ENCODE peak calls at places on chromosomes 6 and 20, in nine cellular contexts. B is suprapubic skin, V is neural crest cell, J is upper lobe of right lung, N is GM10248, I is progenitor cell of endocrine pancreas, O is HFF-Myc, Y is GM20000, G is AG10803. M is an unnamed sample.

GRCh38 chr6:11732036-11732545 is 46.5 kb downstream of the ADTRP start:
- DNase-seq in J (peak; percentile 70), G (peak; percentile 97), N (peak; percentile 78), V (no peak), O (no peak), Y (peak; percentile 70), B (peak; percentile 91), I (no peak), M (peak; percentile 95)

GRCh38 chr6:3962897-3963296 is 113.7 kb downstream of the FAM50B start:
- DNase-seq in G (no peak), B (no peak), I (no peak), O (no peak), J (no peak), V (no peak), N (no peak), Y (no peak), M (no peak)

GRCh38 chr6:21994821-21995220 is 302.0 kb downstream of the PRL start:
- DNase-seq in J (no peak), I (no peak), O (no peak), N (no peak), Y (no peak), V (no peak), G (no peak), B (no peak), M (no peak)

GRCh38 chr6:31752739-31753319 is 9.6 kb upstream of the SAPCD1 start:
- DNase-seq in G (peak; percentile 65), O (no peak), Y (no peak), V (no peak), N (no peak), J (no peak), B (no peak), I (no peak), M (peak; percentile 86)

GRCh38 chr20:62816031-62816878 is 595 bp upstream of the COL9A3 start:
- DNase-seq in J (no peak), B (no peak), O (no peak), N (no peak), V (peak; percentile 23), G (no peak), Y (no peak), I (no peak), M (peak; percentile 94)

GRCh38 chr20:31663838-31664695 is 26.4 kb downstream of the COX4I2 start:
- DNase-seq in O (no peak), J (peak; percentile 78), I (peak; percentile 43), B (no peak), V (no peak), N (no peak), Y (no peak), G (no peak), M (no peak)

GRCh38 chr6:23027281-23027680 is 457.9 kb downstream of the HDGFL1 start:
- DNase-seq in B (no peak), G (no peak), N (no peak), O (no peak), Y (no peak), J (no peak), I (no peak), V (no peak), M (no peak)

GRCh38 chr6:29995346-29995777 is 53.0 kb downstream of the HLA-A start:
- DNase-seq in N (no peak), V (no peak), O (no peak), J (no peak), Y (no peak), I (no peak), G (peak; percentile 26), B (no peak), M (peak; percentile 57)

GRCh38 chr6:127289934-127290333 is 23.3 kb downstream of the RNF146 start:
- DNase-seq in I (no peak), G (no peak), B (no peak), J (no peak), N (no peak), Y (no peak), O (no peak), V (no peak), M (no peak)

GRCh38 chr20:16123623-16124022 is 449.6 kb downstream of the KIF16B start:
- DNase-seq in J (no peak), Y (no peak), N (no peak), G (peak; percentile 2), B (no peak), V (no peak), O (no peak), I (no peak), M (peak; percentile 13)

GRCh38 chr20:35306931-35307517 is 14.8 kb upstream of the FAM83C start:
- DNase-seq in G (peak; percentile 71), B (no peak), O (no peak), N (no peak), Y (no peak), J (no peak), V (peak; percentile 59), I (peak; percentile 41), M (peak; percentile 71)

GRCh38 chr6:95093154-95093553 is 484.2 kb upstream of the MANEA start:
- DNase-seq in J (no peak), B (no peak), V (no peak), O (no peak), G (no peak), I (no peak), Y (no peak), N (no peak), M (no peak)

GRCh38 chr20:24986436-24987015 is 6.0 kb downstream of the APMAP start:
- DNase-seq in G (no peak), J (peak; percentile 29), Y (no peak), N (no peak), I (no peak), O (no peak), B (no peak), V (no peak), M (no peak)

GRCh38 chr20:52962183-52962582 is 10.0 kb upstream of the TSHZ2 start:
- DNase-seq in B (no peak), Y (no peak), G (no peak), N (no peak), V (no peak), O (no peak), J (no peak), I (no peak), M (no peak)

GRCh38 chr20:52954849-52955248 is 17.3 kb upstream of the TSHZ2 start:
- DNase-seq in J (no peak), B (no peak), I (no peak), O (no peak), N (no peak), Y (no peak), V (no peak), G (no peak), M (no peak)

GRCh38 chr20:52958206-52958605 is 14.0 kb upstream of the TSHZ2 start:
- DNase-seq in G (no peak), J (no peak), N (no peak), V (no peak), I (no peak), B (no peak), O (no peak), Y (no peak), M (no peak)

DNA sequence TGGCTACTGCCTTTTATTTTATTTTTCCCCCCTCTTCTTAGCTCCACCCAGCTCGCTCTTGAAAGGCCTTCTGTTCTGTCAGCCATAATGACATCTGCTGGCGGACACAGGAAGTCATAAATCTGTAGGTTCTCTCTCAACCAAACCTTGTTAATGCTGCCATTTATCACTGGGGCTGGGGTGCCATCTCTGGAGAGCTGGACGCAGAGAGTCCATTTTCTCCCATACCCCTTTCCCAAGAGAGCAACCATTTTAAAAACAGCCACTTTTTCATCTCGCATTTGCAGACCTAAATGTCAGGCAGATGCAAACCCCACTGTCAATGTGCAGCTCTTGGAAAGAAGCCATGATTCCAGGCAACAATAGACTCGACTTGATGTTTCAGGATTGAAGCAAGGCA is 13.0 kb upstream of the TSHZ2 start:
- DNase-seq in J (no peak), B (no peak), V (peak; percentile 15), Y (no peak), N (no peak), I (no peak), G (no peak), O (no peak), M (no peak)
- TF ChIP-seq CTCF in J (no peak), B (no peak), V (peak; percentile 41), Y (no peak), N (no peak), I (no peak), G (no peak), O (no peak), M (no peak)

DNA sequence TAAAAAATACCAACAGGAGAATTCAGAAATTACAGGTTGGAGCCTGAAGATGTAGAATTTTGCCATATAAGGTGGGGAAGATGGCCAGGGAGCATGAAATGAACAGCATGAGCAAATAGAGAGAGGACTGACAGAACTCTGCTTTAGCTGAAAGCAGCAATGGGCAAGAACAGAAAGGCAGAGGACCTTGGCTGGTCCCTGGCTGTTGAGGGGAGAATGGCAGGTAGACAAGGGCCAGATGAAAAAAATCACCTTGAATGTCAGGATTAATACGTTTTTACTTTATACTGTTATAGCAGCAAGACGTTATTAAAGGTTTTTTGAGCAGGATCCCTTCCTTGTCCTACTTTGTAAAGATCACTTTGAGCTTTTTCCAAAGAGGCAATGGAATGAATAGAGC is 991 bp downstream of the PPIL1 start:
- DNase-seq in B (no peak), N (no peak), G (no peak), V (no peak), I (no peak), J (no peak), Y (peak; percentile 35), O (no peak), M (no peak)
- TF ChIP-seq CTCF in B (no peak), N (no peak), G (no peak), V (no peak), I (peak; percentile 22), J (no peak), Y (no peak), O (peak; percentile 20), M (peak; percentile 15)

DNA sequence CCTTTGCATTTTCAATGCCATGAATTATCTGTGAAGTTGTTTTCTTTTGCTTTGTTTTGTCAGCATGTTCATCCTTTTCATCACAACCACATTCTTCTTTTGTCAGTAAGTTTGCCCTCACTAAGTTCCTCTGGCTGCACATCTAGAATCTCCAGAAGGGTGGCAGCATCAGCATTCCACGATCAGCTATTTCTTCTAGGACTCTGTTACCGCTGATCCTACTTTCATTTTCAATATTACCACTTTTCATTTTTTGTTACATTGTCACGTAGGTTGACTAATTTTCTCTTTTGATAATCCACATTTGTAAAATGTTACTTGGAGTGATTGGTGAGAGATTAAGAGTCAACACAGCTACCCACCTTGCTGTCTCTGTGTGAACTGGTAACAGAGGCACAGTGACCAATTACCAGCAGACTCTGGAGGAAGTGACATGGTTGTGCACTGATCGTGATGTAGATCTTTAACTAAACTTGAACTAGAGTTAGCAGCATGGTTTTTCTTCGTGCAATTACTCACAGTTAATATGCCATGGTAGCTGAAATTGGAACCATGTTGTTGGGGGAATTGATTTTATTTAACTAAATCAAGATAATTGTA is 307.9 kb upstream of the SLC35B3 start:
- DNase-seq in B (no peak), G (no peak), I (no peak), N (peak; percentile 12), J (no peak), V (no peak), Y (peak; percentile 14), O (no peak), M (no peak)
- TF ChIP-seq CTCF in B (no peak), G (no peak), I (no peak), N (no peak), J (peak; percentile 11), V (no peak), Y (no peak), O (no peak), M (no peak)

DNA sequence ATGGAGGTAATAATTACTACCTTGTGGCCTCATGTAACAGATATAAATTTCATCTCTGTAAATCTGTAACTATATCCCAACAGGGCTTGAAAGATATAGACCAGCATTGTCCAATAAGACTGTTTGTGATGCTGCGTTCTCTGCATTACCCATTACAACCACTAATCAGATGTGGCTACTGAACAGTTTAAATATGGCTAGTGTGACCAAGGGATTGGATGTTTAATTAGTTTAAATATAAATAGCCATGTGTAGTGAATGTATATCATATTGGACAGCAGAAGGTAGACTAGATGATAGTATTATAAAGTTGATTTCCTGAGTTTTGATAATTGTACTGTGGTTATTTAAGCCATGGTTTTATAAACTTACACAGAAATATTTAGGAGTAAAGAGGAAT is 27.8 kb upstream of the JAG1 start:
- DNase-seq in N (no peak), Y (no peak), J (no peak), V (no peak), O (no peak), G (no peak), I (no peak), B (no peak), M (no peak)
- TF ChIP-seq CTCF in N (no peak), Y (no peak), J (no peak), V (peak; percentile 44), O (no peak), G (no peak), I (peak; percentile 22), B (no peak), M (peak; percentile 6)

M was measured in osteoblast.